ENCODE peak calls at places on chromosome 15, in four cellular contexts. Z, K, X and P are unnamed samples.

GRCh38 chr15:58057559-58057958 is 8.0 kb downstream of the ALDH1A2 start:
- DNase-seq in Z (no peak), K (no peak), X (no peak), P (no peak)

GRCh38 chr15:67807141-67807540 is 18.2 kb upstream of the SKOR1 start:
- DNase-seq in Z (no peak), K (no peak), X (no peak), P (no peak)

GRCh38 chr15:75705854-75706681 is 6.6 kb downstream of the CSPG4 start:
- DNase-seq in Z (no peak), X (no peak), K (no peak), P (no peak)

GRCh38 chr15:79204886-79205285 is 77.6 kb upstream of the ANKRD34C start:
- DNase-seq in X (no peak), Z (no peak), K (no peak), P (no peak)

GRCh38 chr15:23877502-23878412 is 190.7 kb upstream of the NDN start:
- DNase-seq in K (peak; percentile 17), Z (peak; percentile 53), X (peak; percentile 57), P (no peak)

GRCh38 chr15:22850055-22850454 is 11.6 kb downstream of the NIPA2 start:
- DNase-seq in X (no peak), Z (no peak), K (no peak), P (no peak)

GRCh38 chr15:66761723-66762595 is 59.9 kb downstream of the SMAD6 start:
- DNase-seq in Z (peak; percentile 58), X (no peak), K (no peak), P (no peak)

GRCh38 chr15:42050484-42051255 is 29.8 kb upstream of the PLA2G4E start:
- DNase-seq in K (no peak), X (no peak), Z (no peak), P (no peak)

GRCh38 chr15:66226736-66227135 is 26.8 kb downstream of the MEGF11 start:
- DNase-seq in X (no peak), Z (no peak), K (no peak), P (no peak)

GRCh38 chr15:47184003-47184404 is 533.3 kb upstream of the SEMA6D start:
- DNase-seq in K (no peak), Z (peak; percentile 13), X (peak; percentile 21), P (no peak)

GRCh38 chr15:74620636-74621545 is 5.3 kb downstream of the CLK3 start:
- DNase-seq in X (peak; percentile 77), Z (peak; percentile 88), K (peak; percentile 58), P (peak; percentile 26)

GRCh38 chr15:50820808-50821382 is 55.4 kb upstream of the SPPL2A start:
- DNase-seq in X (no peak), K (no peak), Z (no peak), P (no peak)

GRCh38 chr15:100759698-100760356 is 119.8 kb upstream of the ALDH1A3 start:
- DNase-seq in X (no peak), Z (peak; percentile 83), K (no peak), P (no peak)